ENCODE peak calls at places on chromosome 10, in seven cellular contexts. Q is AG09309, T is fibroblast of pulmonary artery, R is GM12865, J is MM.1S, B is hepatocyte, H is adrenal gland. W is an unnamed sample.

GRCh38 chr10:43698156-43698555 is 49.5 kb upstream of the ZNF32 start:
- DNase-seq in H (no peak), Q (no peak), B (no peak), T (no peak), R (no peak), J (no peak), W (no peak)

GRCh38 chr10:7185367-7185690 is 225.5 kb downstream of the SFMBT2 start:
- DNase-seq in J (no peak), R (no peak), T (no peak), H (no peak), B (no peak), Q (no peak), W (no peak)

GRCh38 chr10:130138479-130138866 is 2.3 kb downstream of the GLRX3 start:
- DNase-seq in H (peak), B (peak), J (no peak), R (peak), Q (no peak), T (peak), W (no peak)

GRCh38 chr10:32957341-32958084 is 517 bp downstream of the ITGB1 start:
- DNase-seq in Q (no peak), T (no peak), J (peak), H (peak), R (peak), B (peak), W (no peak)

GRCh38 chr10:57638411-57638810 is 629.3 kb downstream of the IPMK start:
- DNase-seq in Q (no peak), J (no peak), T (no peak), H (no peak), R (no peak), B (no peak), W (no peak)

GRCh38 chr10:124652200-124652599 is 92.0 kb downstream of the FAM53B start:
- DNase-seq in H (no peak), B (no peak), Q (no peak), J (no peak), T (no peak), R (no peak), W (no peak)

GRCh38 chr10:5595095-5595494 is 70.3 kb downstream of the CALML3 start:
- DNase-seq in R (no peak), B (no peak), Q (no peak), H (no peak), T (no peak), J (no peak), W (no peak)

GRCh38 chr10:74586088-74586585 is 240.3 kb upstream of the KAT6B start:
- DNase-seq in J (peak), R (peak), T (no peak), Q (no peak), B (no peak), H (no peak), W (peak)

GRCh38 chr10:124157286-124157685 is 63.9 kb upstream of the CHST15 start:
- DNase-seq in B (no peak), Q (no peak), H (no peak), J (no peak), R (no peak), T (no peak), W (no peak)

GRCh38 chr10:103557455-103557854 is 64.0 kb downstream of the NEURL1 start:
- DNase-seq in Q (no peak), B (no peak), T (no peak), J (no peak), H (no peak), R (no peak), W (no peak)

GRCh38 chr10:77371848-77372247 is 265.8 kb downstream of the KCNMA1 start:
- DNase-seq in B (no peak), Q (no peak), J (no peak), H (no peak), R (no peak), T (no peak), W (no peak)

GRCh38 chr10:132724436-132724835 is 61.5 kb downstream of the NKX6-2 start:
- DNase-seq in T (no peak), Q (peak), R (no peak), B (no peak), H (no peak), J (no peak), W (no peak)

GRCh38 chr10:114634607-114634974 is 23.5 kb downstream of the ABLIM1 start:
- DNase-seq in J (no peak), T (peak), B (peak), R (no peak), H (peak), Q (peak), W (no peak)

GRCh38 chr10:21675157-21675796 is 141.2 kb downstream of the MLLT10 start:
- DNase-seq in R (peak), T (peak), J (peak), B (peak), Q (no peak), H (peak), W (peak)

GRCh38 chr10:113933894-113934532 is 79.6 kb downstream of the NHLRC2 start:
- DNase-seq in Q (no peak), H (no peak), R (no peak), B (no peak), J (no peak), T (no peak), W (no peak)

GRCh38 chr10:114384181-114384580 is 20.1 kb downstream of the AFAP1L2 start:
- DNase-seq in J (no peak), T (no peak), R (no peak), Q (no peak), H (no peak), B (no peak), W (no peak)

GRCh38 chr10:121527690-121528089 is 70.6 kb downstream of the FGFR2 start:
- DNase-seq in Q (peak), B (peak), H (no peak), R (no peak), J (no peak), T (no peak), W (no peak)

GRCh38 chr10:94129393-94130130 is 135.8 kb downstream of the PLCE1 start:
- DNase-seq in R (no peak), J (no peak), Q (peak), H (peak), T (peak), B (peak), W (no peak)

GRCh38 chr10:132148261-132149251 is 38.2 kb upstream of the DPYSL4 start:
- DNase-seq in R (no peak), B (no peak), H (no peak), T (no peak), Q (no peak), J (no peak), W (no peak)

GRCh38 chr10:124521429-124521871 is 59.8 kb downstream of the LHPP start:
- DNase-seq in H (peak), T (no peak), R (no peak), B (no peak), J (no peak), Q (no peak), W (no peak)

GRCh38 chr10:33337335-33337854 is 2.9 kb upstream of the NRP1 start:
- DNase-seq in Q (peak), H (peak), R (no peak), B (peak), J (no peak), T (peak), W (no peak)

GRCh38 chr10:43138757-43139241 is 554 bp downstream of the CSGALNACT2 start:
- DNase-seq in J (peak), H (no peak), T (peak), B (no peak), R (peak), Q (no peak), W (peak)

GRCh38 chr10:88395677-88396076 is 187.4 kb downstream of the RNLS start:
- DNase-seq in B (no peak), Q (no peak), J (no peak), R (no peak), T (peak), H (no peak), W (no peak)

DNA sequence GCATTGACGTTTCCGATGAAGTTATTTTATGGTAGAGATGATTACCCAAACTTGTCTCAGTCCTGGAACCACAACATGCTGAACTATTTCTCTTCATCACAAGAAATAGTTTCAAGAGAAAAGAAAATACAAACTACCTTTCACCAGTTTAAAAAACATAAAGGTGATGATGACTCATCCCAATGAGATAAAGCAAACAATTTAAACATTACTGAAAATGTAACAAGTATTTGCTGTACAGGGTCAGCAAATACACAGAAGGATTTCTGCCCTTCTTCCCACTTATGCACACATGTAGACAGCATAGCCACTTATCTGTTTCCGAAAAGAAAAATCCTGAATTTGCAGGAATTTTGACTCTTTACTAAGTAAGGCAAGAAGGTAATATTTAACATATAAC is 50.8 kb downstream of the RHOBTB1 start:
- DNase-seq in Q (no peak), R (no peak), H (no peak), T (no peak), B (no peak), J (no peak), W (no peak)
- H3K4me3 ChIP-seq in Q (no peak), R (no peak), H (no peak), T (no peak), B (no peak), J (no peak), W (no peak)

DNA sequence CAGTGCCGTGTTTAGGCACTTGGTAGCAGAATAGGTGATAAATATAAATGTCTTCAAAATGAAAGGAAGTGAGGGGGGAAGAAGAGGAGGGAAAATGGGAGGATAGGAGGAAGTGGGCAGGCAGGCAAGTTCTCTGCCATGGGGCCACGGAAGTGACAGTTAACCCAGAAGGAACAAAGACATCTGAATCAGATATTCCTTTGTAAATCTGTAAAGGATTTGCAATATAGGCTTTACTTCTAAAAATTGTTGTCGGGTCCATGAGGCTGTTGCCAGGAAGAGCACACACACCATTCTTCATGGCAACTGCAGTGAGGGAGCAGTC is 23.7 kb upstream of the RASSF4 start:
- DNase-seq in R (no peak), Q (no peak), J (no peak), B (no peak), T (no peak), H (no peak), W (peak)
- H3K4me3 ChIP-seq in R (no peak), Q (no peak), J (no peak), B (no peak), T (no peak), H (no peak), W (no peak)

GRCh38 chr10:47021850-47022249 is 110.6 kb downstream of the PTPN20 start:
- DNase-seq in B (no peak), T (no peak), H (no peak), R (no peak), J (no peak), Q (no peak), W (no peak)

GRCh38 chr10:47020491-47020890 is 109.3 kb downstream of the PTPN20 start:
- DNase-seq in Q (no peak), R (no peak), H (peak), B (no peak), J (no peak), T (peak), W (no peak)

GRCh38 chr10:47024046-47024322 is 112.8 kb downstream of the PTPN20 start:
- DNase-seq in B (no peak), R (no peak), J (no peak), T (no peak), Q (no peak), H (no peak), W (no peak)

GRCh38 chr10:47023237-47024045 is 112.2 kb downstream of the PTPN20 start:
- DNase-seq in H (peak), B (no peak), J (no peak), Q (no peak), T (no peak), R (no peak), W (peak)

DNA sequence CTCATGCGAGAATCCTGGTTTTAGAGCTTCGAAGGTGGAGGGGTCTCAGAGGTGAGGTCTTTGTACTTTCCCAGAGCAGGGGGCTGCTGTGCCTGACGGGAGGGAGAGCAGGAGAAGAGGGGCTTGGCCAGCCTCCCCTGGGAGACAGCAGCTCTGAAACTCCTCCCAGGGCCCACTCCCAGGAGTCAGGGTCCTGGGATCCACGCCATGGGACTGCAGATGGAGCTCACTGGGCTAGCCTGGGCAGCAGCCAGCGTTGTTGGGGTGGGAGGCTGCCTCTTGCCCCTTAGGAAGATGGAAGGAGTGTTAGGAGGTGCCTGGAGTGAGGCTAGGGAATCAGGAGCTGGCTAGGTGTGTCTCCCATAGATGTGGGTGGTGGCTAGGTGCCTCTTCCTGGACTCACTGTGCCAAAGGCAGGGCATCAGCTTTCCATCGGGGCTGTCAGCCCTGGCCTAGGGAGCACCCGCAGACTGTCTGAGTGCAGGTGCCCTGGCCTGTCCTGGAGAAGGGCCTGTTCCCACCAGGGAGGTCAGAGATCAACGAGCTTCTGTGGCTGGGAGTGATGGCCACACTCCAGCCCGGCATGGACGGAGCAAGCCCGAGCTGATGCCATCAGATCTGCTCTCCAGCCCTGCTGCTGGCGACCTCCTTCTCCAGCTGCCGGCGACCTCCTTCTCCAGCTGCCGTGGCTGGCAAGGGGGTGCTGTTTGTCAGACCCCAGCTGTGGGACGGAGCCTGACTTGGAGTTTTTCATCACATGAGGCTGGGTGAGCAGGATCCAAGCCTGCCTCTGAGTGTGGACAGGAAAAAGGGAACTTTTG is 111.3 kb downstream of the PTPN20 start:
- DNase-seq in R (no peak), B (no peak), H (no peak), Q (no peak), J (no peak), T (no peak), W (no peak)
- H3K4me3 ChIP-seq in R (no peak), B (no peak), H (no peak), Q (no peak), J (no peak), T (no peak), W (no peak)

GRCh38 chr10:58641095-58641531 is 128.4 kb downstream of the BICC1 start:
- DNase-seq in J (no peak), B (peak), R (no peak), H (peak), T (peak), Q (peak), W (no peak)
- H3K4me3 ChIP-seq in J (no peak), B (no peak), R (no peak), H (no peak), T (no peak), Q (no peak), W (no peak)

W was measured in Jurkat, Clone E6-1.